ENCODE peak calls at places on chromosomes 13 and 19, in seven cellular contexts. One of them, this sample, is unnamed.

GRCh38 chr13:33349996-33350826 is 64.7 kb upstream of the STARD13 start:
- DNase-seq in HepG2: no peak
- DNase-seq in A549: peak; percentile 7
- DNase-seq in GM12878: no peak
- DNase-seq in GM23338: peak; percentile 51
- DNase-seq in K562: no peak
- DNase-seq in HCT116: no peak
- DNase-seq in this sample: no peak

GRCh38 chr19:8455018-8455417 is 10.2 kb downstream of the HNRNPM start:
- DNase-seq in HepG2: no peak
- DNase-seq in K562: no peak
- DNase-seq in GM23338: no peak
- DNase-seq in A549: no peak
- DNase-seq in HCT116: no peak
- DNase-seq in GM12878: no peak
- DNase-seq in this sample: no peak

GRCh38 chr13:93248627-93249047 is 22.0 kb downstream of the GPC6 start:
- DNase-seq in A549: no peak
- DNase-seq in K562: no peak
- DNase-seq in HepG2: peak; percentile 92
- DNase-seq in GM12878: no peak
- DNase-seq in HCT116: no peak
- DNase-seq in GM23338: peak; percentile 72
- DNase-seq in this sample: no peak

GRCh38 chr13:27186295-27186694 is 14.7 kb upstream of the USP12 start:
- DNase-seq in HepG2: no peak
- DNase-seq in GM23338: no peak
- DNase-seq in HCT116: no peak
- DNase-seq in K562: no peak
- DNase-seq in GM12878: no peak
- DNase-seq in A549: no peak
- DNase-seq in this sample: no peak

GRCh38 chr19:7515091-7515470 is 822 bp upstream of the ZNF358 start:
- DNase-seq in A549: no peak
- DNase-seq in GM12878: no peak
- DNase-seq in HepG2: no peak
- DNase-seq in K562: no peak
- DNase-seq in GM23338: no peak
- DNase-seq in HCT116: no peak
- DNase-seq in this sample: no peak

GRCh38 chr13:109869312-109870237 is 83.2 kb upstream of the IRS2 start:
- DNase-seq in K562: peak; percentile 10
- DNase-seq in HCT116: no peak
- DNase-seq in HepG2: no peak
- DNase-seq in GM12878: no peak
- DNase-seq in GM23338: peak; percentile 28
- DNase-seq in A549: peak; percentile 70
- DNase-seq in this sample: no peak

GRCh38 chr13:107099661-107100060 is 531.7 kb upstream of the ARGLU1 start:
- DNase-seq in HCT116: no peak
- DNase-seq in GM12878: no peak
- DNase-seq in A549: no peak
- DNase-seq in HepG2: no peak
- DNase-seq in GM23338: no peak
- DNase-seq in K562: no peak
- DNase-seq in this sample: no peak

GRCh38 chr19:54209748-54210494 is 9.3 kb downstream of the RPS9 start:
- DNase-seq in GM12878: no peak
- DNase-seq in K562: peak; percentile 66
- DNase-seq in A549: peak; percentile 90
- DNase-seq in HCT116: peak; percentile 40
- DNase-seq in GM23338: no peak
- DNase-seq in HepG2: peak; percentile 98
- DNase-seq in this sample: peak; percentile 96

GRCh38 chr19:2273356-2274184 is 8.4 kb downstream of the PEAK3 start:
- DNase-seq in A549: peak; percentile 78
- DNase-seq in HepG2: peak; percentile 64
- DNase-seq in HCT116: peak; percentile 59
- DNase-seq in GM12878: peak; percentile 65
- DNase-seq in K562: peak; percentile 76
- DNase-seq in GM23338: peak; percentile 96
- DNase-seq in this sample: no peak

GRCh38 chr19:33906578-33907335 is 110.1 kb downstream of the KCTD15 start:
- DNase-seq in GM12878: no peak
- DNase-seq in HCT116: no peak
- DNase-seq in K562: no peak
- DNase-seq in HepG2: peak; percentile 6
- DNase-seq in A549: no peak
- DNase-seq in GM23338: peak; percentile 74
- DNase-seq in this sample: no peak

GRCh38 chr19:14370169-14370998 is 10.9 kb upstream of the ADGRE5 start:
- DNase-seq in HCT116: no peak
- DNase-seq in A549: no peak
- DNase-seq in K562: peak; percentile 9
- DNase-seq in HepG2: no peak
- DNase-seq in GM12878: no peak
- DNase-seq in GM23338: no peak
- DNase-seq in this sample: no peak

GRCh38 chr19:27674701-27675100 is 1538.2 kb downstream of the UQCRFS1 start:
- DNase-seq in A549: no peak
- DNase-seq in HCT116: no peak
- DNase-seq in GM23338: no peak
- DNase-seq in HepG2: no peak
- DNase-seq in K562: no peak
- DNase-seq in GM12878: no peak
- DNase-seq in this sample: no peak

GRCh38 chr13:41546372-41547252 is 89.3 kb downstream of the RGCC start:
- DNase-seq in HepG2: peak; percentile 21
- DNase-seq in HCT116: no peak
- DNase-seq in GM12878: no peak
- DNase-seq in K562: no peak
- DNase-seq in A549: no peak
- DNase-seq in GM23338: no peak
- DNase-seq in this sample: no peak

GRCh38 chr19:19366691-19367396 is 38.6 kb upstream of the GATAD2A start:
- DNase-seq in K562: peak; percentile 85
- DNase-seq in HepG2: peak; percentile 92
- DNase-seq in A549: peak; percentile 69
- DNase-seq in GM12878: no peak
- DNase-seq in GM23338: peak; percentile 90
- DNase-seq in HCT116: peak; percentile 95
- DNase-seq in this sample: no peak

GRCh38 chr13:30577381-30577780 is 40.3 kb upstream of the USPL1 start:
- DNase-seq in GM12878: peak; percentile 72
- DNase-seq in HCT116: peak; percentile 57
- DNase-seq in HepG2: peak; percentile 13
- DNase-seq in K562: no peak
- DNase-seq in GM23338: no peak
- DNase-seq in A549: no peak
- DNase-seq in this sample: no peak

GRCh38 chr19:40576181-40576584 is 490 bp upstream of the SHKBP1 start:
- DNase-seq in HepG2: no peak
- DNase-seq in K562: no peak
- DNase-seq in GM23338: peak; percentile 67
- DNase-seq in A549: no peak
- DNase-seq in HCT116: no peak
- DNase-seq in GM12878: no peak
- DNase-seq in this sample: no peak
- TF ChIP-seq REST in HepG2: no peak
- TF ChIP-seq REST in K562: no peak
- TF ChIP-seq REST in GM23338: no peak
- TF ChIP-seq REST in A549: no peak
- TF ChIP-seq REST in HCT116: no peak
- TF ChIP-seq REST in GM12878: no peak
- TF ChIP-seq REST in this sample: no peak

GRCh38 chr19:4010808-4011110 is 3.2 kb downstream of the PIAS4 start:
- DNase-seq in K562: no peak
- DNase-seq in GM12878: no peak
- DNase-seq in HCT116: no peak
- DNase-seq in HepG2: no peak
- DNase-seq in GM23338: no peak
- DNase-seq in A549: no peak
- DNase-seq in this sample: no peak

GRCh38 chr19:4007836-4008539 is 452 bp downstream of the PIAS4 start:
- DNase-seq in HepG2: peak; percentile 18
- DNase-seq in GM12878: no peak
- DNase-seq in GM23338: peak; percentile 56
- DNase-seq in K562: peak; percentile 75
- DNase-seq in A549: no peak
- DNase-seq in HCT116: no peak
- DNase-seq in this sample: no peak

GRCh38 chr19:4012975-4013634 is 5.6 kb downstream of the PIAS4 start:
- DNase-seq in GM23338: no peak
- DNase-seq in A549: no peak
- DNase-seq in GM12878: no peak
- DNase-seq in HepG2: no peak
- DNase-seq in K562: no peak
- DNase-seq in HCT116: no peak
- DNase-seq in this sample: no peak

GRCh38 chr19:4012092-4012974 is 4.8 kb downstream of the PIAS4 start:
- DNase-seq in A549: no peak
- DNase-seq in HCT116: no peak
- DNase-seq in HepG2: no peak
- DNase-seq in K562: no peak
- DNase-seq in GM23338: no peak
- DNase-seq in GM12878: no peak
- DNase-seq in this sample: no peak

DNA sequence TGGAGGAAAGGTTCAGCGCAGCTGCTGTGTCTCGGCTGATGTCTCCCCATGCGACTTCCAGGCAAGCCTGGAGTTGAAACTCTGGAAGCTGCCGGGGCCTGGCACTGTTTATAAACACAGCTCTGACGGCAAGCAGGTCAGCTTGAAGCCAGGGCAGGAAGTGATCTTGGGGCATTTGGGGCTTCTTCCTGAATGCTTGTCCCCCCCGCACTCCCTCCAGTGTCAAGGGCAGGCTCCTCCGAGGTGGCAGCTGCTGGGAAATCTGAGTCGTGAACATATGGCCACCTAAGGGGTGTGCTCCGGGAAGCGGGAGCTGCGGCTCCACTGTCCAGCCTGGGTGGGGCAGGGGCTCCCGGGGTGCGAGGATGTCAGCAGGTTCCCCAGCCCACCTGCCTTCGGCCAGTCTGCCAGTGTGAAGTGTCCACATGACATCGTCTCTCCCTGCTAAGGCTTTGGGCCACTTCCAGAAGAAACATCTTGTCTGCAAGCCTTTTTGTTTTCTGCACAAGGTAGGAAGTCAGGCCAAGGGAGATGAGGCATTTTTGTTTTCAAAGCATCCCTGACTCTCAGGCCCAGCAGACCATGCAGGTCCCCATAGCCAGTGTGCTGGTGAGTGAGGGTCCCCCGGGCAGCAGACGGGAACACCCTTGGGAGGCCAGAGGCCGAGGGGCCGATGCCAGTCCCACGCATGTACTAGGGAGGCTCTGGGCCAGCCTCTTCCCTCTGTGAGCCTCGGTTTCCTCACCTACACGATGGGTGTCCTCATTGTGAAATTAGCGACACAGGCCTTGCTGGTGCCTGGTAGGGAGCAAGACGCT is 2.7 kb downstream of the PIAS4 start:
- DNase-seq in GM23338: no peak
- DNase-seq in K562: no peak
- DNase-seq in HCT116: no peak
- DNase-seq in A549: no peak
- DNase-seq in GM12878: no peak
- DNase-seq in HepG2: no peak
- DNase-seq in this sample: no peak
- H3K4me3 ChIP-seq in GM23338: no peak overlapping the region
- H3K4me3 ChIP-seq in K562: no peak overlapping the region
- H3K4me3 ChIP-seq in HCT116: no peak overlapping the region
- H3K4me3 ChIP-seq in A549: no peak overlapping the region
- H3K4me3 ChIP-seq in GM12878: no peak overlapping the region
- H3K4me3 ChIP-seq in HepG2: no peak overlapping the region
- H3K4me3 ChIP-seq in this sample: no peak overlapping the region

DNA sequence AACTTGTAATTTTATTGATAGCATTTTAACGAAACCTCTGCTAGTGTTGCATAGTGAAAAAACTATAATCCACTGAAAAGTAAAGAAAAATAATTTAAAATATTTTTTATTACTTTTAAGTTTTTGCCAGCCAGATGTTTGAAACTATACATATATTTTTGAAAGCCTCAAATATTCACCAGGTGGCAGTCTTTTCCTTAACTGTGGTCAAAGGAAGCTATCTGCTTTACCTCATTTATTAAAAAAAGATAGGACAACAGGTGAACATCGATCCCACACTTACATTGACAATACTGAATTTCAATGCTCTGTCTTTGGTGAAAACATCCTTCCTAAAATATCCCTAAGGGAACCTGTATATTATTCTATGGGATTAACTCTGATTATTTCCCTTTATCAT is 100.5 kb downstream of the TRPC4 start:
- DNase-seq in GM23338: peak; percentile 7
- DNase-seq in HepG2: peak; percentile 2
- DNase-seq in K562: no peak
- DNase-seq in A549: no peak
- DNase-seq in GM12878: no peak
- DNase-seq in HCT116: no peak
- DNase-seq in this sample: no peak
- TF ChIP-seq CTCF in GM23338: peak; percentile 38
- TF ChIP-seq CTCF in HepG2: no peak
- TF ChIP-seq CTCF in K562: peak; percentile 22
- TF ChIP-seq CTCF in A549: no peak
- TF ChIP-seq CTCF in GM12878: no peak
- TF ChIP-seq CTCF in HCT116: no peak
- TF ChIP-seq CTCF in this sample: no peak

GRCh38 chr13:43905435-43906031 is 25.8 kb downstream of the LACC1 start:
- DNase-seq in GM12878: no peak
- DNase-seq in GM23338: peak; percentile 82
- DNase-seq in A549: no peak
- DNase-seq in HCT116: peak; percentile 58
- DNase-seq in HepG2: peak; percentile 55
- DNase-seq in K562: peak; percentile 26
- DNase-seq in this sample: peak; percentile 25
- TF ChIP-seq REST in GM12878: no peak
- TF ChIP-seq REST in GM23338: no peak
- TF ChIP-seq REST in A549: no peak
- TF ChIP-seq REST in HCT116: no peak
- TF ChIP-seq REST in HepG2: no peak
- TF ChIP-seq REST in K562: no peak
- TF ChIP-seq REST in this sample: no peak

GRCh38 chr19:17778621-17779280 is 16.2 kb upstream of the B3GNT3 start:
- DNase-seq in HepG2: no peak
- DNase-seq in HCT116: no peak
- DNase-seq in K562: peak; percentile 80
- DNase-seq in GM23338: peak; percentile 79
- DNase-seq in A549: no peak
- DNase-seq in GM12878: no peak
- DNase-seq in this sample: no peak
- H3K4me3 ChIP-seq in HepG2: peak overlapping the region; percentile 38
- H3K4me3 ChIP-seq in HCT116: peak overlapping the region; percentile 55
- H3K4me3 ChIP-seq in K562: no peak overlapping the region
- H3K4me3 ChIP-seq in GM23338: peak overlapping the region; percentile 85
- H3K4me3 ChIP-seq in A549: peak overlapping the region; percentile 56
- H3K4me3 ChIP-seq in GM12878: no peak overlapping the region
- H3K4me3 ChIP-seq in this sample: no peak overlapping the region

GRCh38 chr13:74136089-74136658 is 2.0 kb upstream of the KLF12 start:
- DNase-seq in K562: no peak
- DNase-seq in HepG2: no peak
- DNase-seq in HCT116: no peak
- DNase-seq in A549: no peak
- DNase-seq in GM12878: no peak
- DNase-seq in GM23338: peak; percentile 43
- DNase-seq in this sample: no peak
- TF ChIP-seq CTCF in K562: no peak
- TF ChIP-seq CTCF in HepG2: no peak
- TF ChIP-seq CTCF in HCT116: no peak
- TF ChIP-seq CTCF in A549: no peak
- TF ChIP-seq CTCF in GM12878: no peak
- TF ChIP-seq CTCF in GM23338: no peak
- TF ChIP-seq CTCF in this sample: no peak

This sample was measured in Panc1.